ENCODE peak calls at places on chromosomes 1 and 21, in nine cellular contexts. One of them, this sample, is unnamed.

GRCh38 chr1:34165422-34165921 is 442 bp upstream of the CSMD2 start:
- DNase-seq in cardiac muscle cell: no peak
- DNase-seq in NCI-H1930: no peak
- DNase-seq in activated CD4-positive, CD25-positive, alpha-beta regulatory T cell treated with anti-CD3 and anti-CD28 coated beads, Interleukin-2, amount 50 U/mL, for 72 hours: no peak
- DNase-seq in cardiac septum: no peak
- DNase-seq in GM23338: peak
- DNase-seq in cardiac fibroblast: peak
- DNase-seq in EL: no peak
- DNase-seq in effector memory CD4-positive, alpha-beta T cell: no peak
- DNase-seq in this sample: peak

GRCh38 chr21:38984982-38985422 is 179.3 kb downstream of the ETS2 start:
- DNase-seq in GM23338: no peak
- DNase-seq in cardiac septum: peak
- DNase-seq in EL: peak
- DNase-seq in activated CD4-positive, CD25-positive, alpha-beta regulatory T cell treated with anti-CD3 and anti-CD28 coated beads, Interleukin-2, amount 50 U/mL, for 72 hours: no peak
- DNase-seq in NCI-H1930: no peak
- DNase-seq in effector memory CD4-positive, alpha-beta T cell: no peak
- DNase-seq in cardiac muscle cell: no peak
- DNase-seq in cardiac fibroblast: peak
- DNase-seq in this sample: no peak

GRCh38 chr1:38052750-38053415 is 6.3 kb upstream of the POU3F1 start:
- DNase-seq in NCI-H1930: no peak
- DNase-seq in effector memory CD4-positive, alpha-beta T cell: no peak
- DNase-seq in activated CD4-positive, CD25-positive, alpha-beta regulatory T cell treated with anti-CD3 and anti-CD28 coated beads, Interleukin-2, amount 50 U/mL, for 72 hours: no peak
- DNase-seq in EL: no peak
- DNase-seq in cardiac septum: no peak
- DNase-seq in cardiac fibroblast: no peak
- DNase-seq in GM23338: peak
- DNase-seq in cardiac muscle cell: no peak
- DNase-seq in this sample: no peak

GRCh38 chr21:21624674-21625073 is 626.5 kb downstream of the NCAM2 start:
- DNase-seq in GM23338: no peak
- DNase-seq in activated CD4-positive, CD25-positive, alpha-beta regulatory T cell treated with anti-CD3 and anti-CD28 coated beads, Interleukin-2, amount 50 U/mL, for 72 hours: no peak
- DNase-seq in EL: peak
- DNase-seq in effector memory CD4-positive, alpha-beta T cell: no peak
- DNase-seq in NCI-H1930: no peak
- DNase-seq in cardiac fibroblast: peak
- DNase-seq in cardiac septum: no peak
- DNase-seq in cardiac muscle cell: no peak
- DNase-seq in this sample: no peak

GRCh38 chr1:94708299-94708685 is 111.9 kb upstream of the SLC44A3 start:
- DNase-seq in cardiac septum: no peak
- DNase-seq in cardiac muscle cell: no peak
- DNase-seq in EL: no peak
- DNase-seq in effector memory CD4-positive, alpha-beta T cell: no peak
- DNase-seq in NCI-H1930: no peak
- DNase-seq in activated CD4-positive, CD25-positive, alpha-beta regulatory T cell treated with anti-CD3 and anti-CD28 coated beads, Interleukin-2, amount 50 U/mL, for 72 hours: no peak
- DNase-seq in GM23338: no peak
- DNase-seq in cardiac fibroblast: no peak
- DNase-seq in this sample: no peak

GRCh38 chr1:119611701-119612113 is 36.4 kb downstream of the ZNF697 start:
- DNase-seq in cardiac fibroblast: peak
- DNase-seq in effector memory CD4-positive, alpha-beta T cell: no peak
- DNase-seq in EL: peak
- DNase-seq in cardiac septum: peak
- DNase-seq in NCI-H1930: peak
- DNase-seq in cardiac muscle cell: peak
- DNase-seq in GM23338: peak
- DNase-seq in activated CD4-positive, CD25-positive, alpha-beta regulatory T cell treated with anti-CD3 and anti-CD28 coated beads, Interleukin-2, amount 50 U/mL, for 72 hours: peak
- DNase-seq in this sample: peak

GRCh38 chr1:184156521-184157395 is 105.2 kb downstream of the TSEN15 start:
- DNase-seq in activated CD4-positive, CD25-positive, alpha-beta regulatory T cell treated with anti-CD3 and anti-CD28 coated beads, Interleukin-2, amount 50 U/mL, for 72 hours: no peak
- DNase-seq in effector memory CD4-positive, alpha-beta T cell: no peak
- DNase-seq in GM23338: peak
- DNase-seq in EL: peak
- DNase-seq in cardiac muscle cell: peak
- DNase-seq in NCI-H1930: no peak
- DNase-seq in cardiac fibroblast: no peak
- DNase-seq in cardiac septum: no peak
- DNase-seq in this sample: no peak

GRCh38 chr1:153345187-153346066 is 3.2 kb downstream of the PGLYRP4 start:
- DNase-seq in activated CD4-positive, CD25-positive, alpha-beta regulatory T cell treated with anti-CD3 and anti-CD28 coated beads, Interleukin-2, amount 50 U/mL, for 72 hours: no peak
- DNase-seq in effector memory CD4-positive, alpha-beta T cell: no peak
- DNase-seq in EL: no peak
- DNase-seq in cardiac fibroblast: no peak
- DNase-seq in cardiac muscle cell: no peak
- DNase-seq in NCI-H1930: no peak
- DNase-seq in cardiac septum: no peak
- DNase-seq in GM23338: no peak
- DNase-seq in this sample: no peak

GRCh38 chr1:39275836-39276507 is 71.5 kb downstream of the MACF1 start:
- DNase-seq in cardiac muscle cell: no peak
- DNase-seq in cardiac septum: no peak
- DNase-seq in GM23338: no peak
- DNase-seq in cardiac fibroblast: no peak
- DNase-seq in NCI-H1930: no peak
- DNase-seq in EL: no peak
- DNase-seq in effector memory CD4-positive, alpha-beta T cell: no peak
- DNase-seq in activated CD4-positive, CD25-positive, alpha-beta regulatory T cell treated with anti-CD3 and anti-CD28 coated beads, Interleukin-2, amount 50 U/mL, for 72 hours: no peak
- DNase-seq in this sample: no peak

GRCh38 chr21:33931799-33932390 is 16.3 kb upstream of the ATP5PO start:
- DNase-seq in cardiac fibroblast: peak
- DNase-seq in EL: peak
- DNase-seq in effector memory CD4-positive, alpha-beta T cell: peak
- DNase-seq in cardiac muscle cell: no peak
- DNase-seq in cardiac septum: no peak
- DNase-seq in GM23338: no peak
- DNase-seq in activated CD4-positive, CD25-positive, alpha-beta regulatory T cell treated with anti-CD3 and anti-CD28 coated beads, Interleukin-2, amount 50 U/mL, for 72 hours: no peak
- DNase-seq in NCI-H1930: no peak
- DNase-seq in this sample: no peak

GRCh38 chr1:32806315-32806714 is 10.8 kb downstream of the YARS1 start:
- DNase-seq in activated CD4-positive, CD25-positive, alpha-beta regulatory T cell treated with anti-CD3 and anti-CD28 coated beads, Interleukin-2, amount 50 U/mL, for 72 hours: no peak
- DNase-seq in cardiac fibroblast: no peak
- DNase-seq in effector memory CD4-positive, alpha-beta T cell: no peak
- DNase-seq in NCI-H1930: no peak
- DNase-seq in cardiac septum: no peak
- DNase-seq in GM23338: no peak
- DNase-seq in EL: no peak
- DNase-seq in cardiac muscle cell: peak
- DNase-seq in this sample: no peak

GRCh38 chr1:223665592-223666312 is at the start of gene CAPN8:
- DNase-seq in EL: peak
- DNase-seq in NCI-H1930: no peak
- DNase-seq in GM23338: no peak
- DNase-seq in cardiac fibroblast: no peak
- DNase-seq in effector memory CD4-positive, alpha-beta T cell: no peak
- DNase-seq in cardiac muscle cell: no peak
- DNase-seq in cardiac septum: no peak
- DNase-seq in activated CD4-positive, CD25-positive, alpha-beta regulatory T cell treated with anti-CD3 and anti-CD28 coated beads, Interleukin-2, amount 50 U/mL, for 72 hours: no peak
- DNase-seq in this sample: no peak

This sample was measured in cerebellar cortex.